ENCODE peak calls at places on chromosomes 11 and 22, in five cellular contexts. C is upper lobe of right lung; O is neuronal stem cell; A is CD8-positive, alpha-beta memory T cell; B is right atrium auricular region. W is an unnamed sample.

GRCh38 chr11:47488674-47489394 is 39.9 kb upstream of the RAPSN start:
- DNase-seq in O (no peak), B (no peak), A (no peak), C (no peak), W (no peak)

GRCh38 chr11:94557391-94557790 is 9.8 kb upstream of the PIWIL4 start:
- DNase-seq in O (no peak), A (no peak), C (no peak), B (no peak), W (no peak)

GRCh38 chr22:37623075-37624016 is 14.7 kb downstream of the GGA1 start:
- DNase-seq in C (peak; percentile 85), A (peak; percentile 70), O (peak; percentile 75), B (no peak), W (peak; percentile 55)

GRCh38 chr11:35927067-35927466 is 16.8 kb upstream of the LDLRAD3 start:
- DNase-seq in B (no peak), O (no peak), C (no peak), A (no peak), W (no peak)

GRCh38 chr11:62005231-62005661 is 37.8 kb upstream of the FTH1 start:
- DNase-seq in C (no peak), O (no peak), A (no peak), B (no peak), W (no peak)

GRCh38 chr11:134038897-134039470 is 29.9 kb upstream of the JAM3 start:
- DNase-seq in A (no peak), B (no peak), C (no peak), O (no peak), W (no peak)

GRCh38 chr11:64994318-64994717 is 2.5 kb downstream of the BATF2 start:
- DNase-seq in C (no peak), O (no peak), A (no peak), B (no peak), W (no peak)

GRCh38 chr11:47551086-47551485 is 1.8 kb downstream of the CELF1 start:
- DNase-seq in B (no peak), O (no peak), C (no peak), A (no peak), W (no peak)

GRCh38 chr11:14041040-14041439 is 78.5 kb downstream of the SPON1 start:
- DNase-seq in A (no peak), C (no peak), O (no peak), B (no peak), W (no peak)

GRCh38 chr11:107719557-107720304 is 7.9 kb upstream of the SLN start:
- DNase-seq in B (no peak), O (no peak), C (no peak), A (no peak), W (no peak)

GRCh38 chr11:111269146-111269868 is 23.8 kb downstream of the POU2AF2 start:
- DNase-seq in B (no peak), O (peak; percentile 47), A (no peak), C (no peak), W (no peak)

DNA sequence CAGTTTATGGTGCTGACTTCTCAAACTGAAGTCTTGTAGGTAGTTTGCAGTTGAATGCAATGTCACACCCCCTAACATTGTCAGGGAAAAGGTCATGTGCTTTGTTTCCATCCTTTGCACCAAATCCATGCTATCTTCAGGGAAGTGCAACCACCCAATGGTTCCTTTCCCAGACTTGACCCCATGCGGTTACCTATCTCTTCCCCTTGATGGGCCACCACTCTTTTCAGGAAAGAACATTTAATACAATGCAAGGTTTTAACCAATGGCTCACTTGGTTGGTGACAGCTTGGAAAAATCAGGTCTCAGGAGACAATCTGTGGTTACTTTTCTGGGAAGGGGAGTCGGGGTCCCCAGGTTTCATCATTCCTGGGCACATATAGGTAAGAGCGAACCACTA is 2.1 kb downstream of the ABTB2 start:
- DNase-seq in C (no peak), O (no peak), A (no peak), B (no peak), W (no peak)
- H3K4me1 ChIP-seq in C (peaks cover 30% of the 10 kb centered on the region), O (peaks cover 15% of the 10 kb centered on the region), A (peaks cover 8% of the 10 kb centered on the region), B (peaks cover 41% of the 10 kb centered on the region), W (peaks cover 15% of the 10 kb centered on the region)

DNA sequence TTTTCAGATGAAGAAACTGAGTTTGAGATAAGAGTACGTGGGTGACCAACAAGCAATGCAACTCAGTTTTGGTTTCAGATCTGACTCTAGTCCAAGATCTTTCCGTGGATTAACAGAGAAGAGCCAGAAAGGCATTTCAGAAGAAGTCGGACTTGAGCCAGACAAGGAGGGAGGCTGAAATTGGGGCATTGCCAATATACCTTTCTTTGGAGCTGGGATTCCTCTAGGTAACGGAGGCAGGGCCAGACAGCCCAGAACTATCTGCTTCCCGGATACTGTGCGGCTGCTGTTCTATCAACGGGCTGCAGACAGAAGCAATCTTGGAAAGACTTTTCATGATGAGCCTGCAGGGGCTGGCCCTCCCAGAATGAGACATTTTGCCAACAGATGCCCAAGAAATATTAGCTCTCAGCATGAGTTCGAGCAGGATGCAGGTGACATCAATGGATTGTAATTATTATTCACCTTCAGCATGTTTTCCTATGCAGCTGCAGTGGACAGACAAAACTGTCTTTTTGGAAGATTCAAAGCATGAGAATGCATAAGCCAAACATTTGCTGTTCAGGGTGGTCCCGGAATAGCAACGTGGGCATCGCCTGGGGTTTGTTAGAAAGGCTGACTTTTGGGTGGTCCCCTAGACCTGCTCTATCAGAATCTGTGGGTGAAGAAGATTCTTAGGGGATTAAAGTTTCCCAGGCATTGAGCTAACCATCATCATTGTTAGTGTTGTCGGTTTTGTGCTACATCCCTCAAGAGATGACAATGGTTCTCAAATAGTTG is 95.7 kb downstream of the SCN3B start:
- DNase-seq in O (no peak), B (no peak), A (no peak), C (no peak), W (peak; percentile 41)
- H3K27ac ChIP-seq in O (no peak overlapping the region), B (no peak overlapping the region), A (no peak overlapping the region), C (no peak overlapping the region), W (peak overlapping the region; percentile 93)

DNA sequence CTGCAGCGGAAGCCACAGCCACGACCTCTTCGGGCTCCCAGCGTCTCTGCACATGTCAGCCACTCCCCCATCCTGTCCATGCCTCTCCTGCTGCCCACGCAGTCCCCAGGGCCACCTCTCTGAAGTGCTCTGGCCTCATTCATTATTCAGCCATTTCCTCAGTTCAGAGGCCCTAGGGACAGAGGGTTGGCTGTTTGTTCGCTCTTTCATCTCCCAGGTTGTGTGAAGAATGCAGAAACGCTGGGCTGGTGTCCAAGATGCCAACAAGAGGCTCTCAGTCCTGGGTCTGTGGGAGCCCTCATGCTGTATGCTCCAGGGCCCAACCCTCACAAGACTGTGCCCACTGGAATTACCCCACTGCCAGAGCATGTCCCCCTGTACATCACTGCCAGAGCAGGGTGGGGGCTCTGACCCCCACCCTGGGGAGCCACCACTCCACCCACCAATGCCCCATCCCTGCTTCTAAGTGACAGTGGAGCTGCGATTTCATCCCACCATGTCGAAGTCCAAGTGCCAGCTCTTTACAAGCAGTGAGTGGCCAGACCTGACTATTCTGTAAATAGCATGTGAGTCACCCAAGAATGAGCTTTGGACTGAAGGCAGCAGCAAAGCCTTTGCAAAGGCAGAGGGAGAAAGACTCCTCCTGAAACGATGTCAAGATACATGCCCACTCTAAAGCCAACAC is 209.6 kb downstream of the BUD13 start:
- DNase-seq in A (no peak), B (no peak), O (no peak), C (peak; percentile 69), W (peak; percentile 94)
- H3K4me1 ChIP-seq in A (no peaks in the 10 kb centered on the region), B (peaks cover 12% of the 10 kb centered on the region), O (peaks cover 19% of the 10 kb centered on the region), C (no peaks in the 10 kb centered on the region), W (peaks cover 16% of the 10 kb centered on the region)

GRCh38 chr11:122601131-122602125 is 54.1 kb upstream of the UBASH3B start:
- DNase-seq in A (no peak), B (no peak), C (no peak), O (no peak), W (no peak)
- H3K27ac ChIP-seq in A (no peak overlapping the region), B (no peak overlapping the region), C (no peak overlapping the region), O (no peak overlapping the region), W (no peak overlapping the region)

GRCh38 chr22:43000441-43001175 is 14.3 kb downstream of the PACSIN2 start:
- DNase-seq in C (no peak), B (no peak), A (no peak), O (no peak), W (no peak)
- H3K4me1 ChIP-seq in C (peaks cover 83% of the 10 kb centered on the region), B (peaks cover 81% of the 10 kb centered on the region), A (peaks cover 20% of the 10 kb centered on the region), O (peaks cover 16% of the 10 kb centered on the region), W (peaks cover 32% of the 10 kb centered on the region)

GRCh38 chr22:23781065-23781464 is 5.7 kb upstream of the SMARCB1 start:
- DNase-seq in O (no peak), C (no peak), B (no peak), A (no peak), W (no peak)
- H3K27ac ChIP-seq in O (no peak overlapping the region), C (no peak overlapping the region), B (no peak overlapping the region), A (no peak overlapping the region), W (no peak overlapping the region)

GRCh38 chr22:23831261-23831660 is 7.5 kb downstream of the DERL3 start:
- DNase-seq in C (peak; percentile 13), O (no peak), B (no peak), A (no peak), W (no peak)
- H3K4me1 ChIP-seq in C (no peaks in the 10 kb centered on the region), O (no peaks in the 10 kb centered on the region), B (peaks cover 91% of the 10 kb centered on the region), A (no peaks in the 10 kb centered on the region), W (no peaks in the 10 kb centered on the region)